ENCODE peak calls at places on chromosome 1, in seven cellular contexts. Q is brain microvascular endothelial cell; J is uterus; B is Peyer's patch; W is CD4-positive, alpha-beta T cell; E is lower lobe of right lung; D is dorsolateral prefrontal cortex. H is an unnamed sample.

GRCh38 chr1:95407146-95407863 is 173.3 kb downstream of the RWDD3 start:
- DNase-seq in Q (no peak), J (no peak), B (no peak), W (no peak), E (no peak), D (no peak), H (no peak)

GRCh38 chr1:173451981-173452380 is 25.2 kb upstream of the PRDX6 start:
- DNase-seq in Q (no peak), J (no peak), B (no peak), W (no peak), E (peak; percentile 54), D (no peak), H (peak; percentile 68)

GRCh38 chr1:112872551-112872962 is 83.4 kb downstream of the SLC16A1 start:
- DNase-seq in Q (no peak), J (no peak), B (no peak), W (no peak), E (no peak), D (no peak), H (no peak)

GRCh38 chr1:26127235-26128163 is 15.9 kb downstream of the PDIK1L start:
- DNase-seq in Q (no peak), J (no peak), B (no peak), W (no peak), E (no peak), D (no peak), H (peak; percentile 60)

GRCh38 chr1:116321766-116322175 is 51.3 kb upstream of the ATP1A1 start:
- DNase-seq in Q (no peak), J (no peak), B (no peak), W (no peak), E (no peak), D (no peak), H (no peak)

GRCh38 chr1:31617917-31618746 is 643 bp downstream of the HCRTR1 start:
- DNase-seq in Q (no peak), J (no peak), B (peak; percentile 57), W (peak; percentile 18), E (peak; percentile 64), D (no peak), H (peak; percentile 36)

GRCh38 chr1:46603481-46603857 is 599 bp downstream of the MKNK1 start:
- DNase-seq in Q (no peak), J (no peak), B (no peak), W (no peak), E (no peak), D (no peak), H (no peak)

GRCh38 chr1:86517336-86517735 is 29.5 kb upstream of the CLCA4 start:
- DNase-seq in Q (no peak), J (no peak), B (no peak), W (no peak), E (no peak), D (no peak), H (peak; percentile 89)

GRCh38 chr1:70504176-70504820 is 93.2 kb downstream of the CTH start:
- DNase-seq in Q (peak; percentile 72), J (no peak), B (peak; percentile 54), W (no peak), E (no peak), D (no peak), H (peak; percentile 10)

GRCh38 chr1:53110370-53111072 is 31.9 kb downstream of the SLC1A7 start:
- DNase-seq in Q (no peak), J (peak; percentile 62), B (no peak), W (no peak), E (peak; percentile 78), D (no peak), H (peak; percentile 49)

GRCh38 chr1:230066036-230066435 is 1.0 kb upstream of the GALNT2 start:
- DNase-seq in Q (no peak), J (no peak), B (no peak), W (no peak), E (no peak), D (no peak), H (no peak)

GRCh38 chr1:214102907-214103306 is 115.1 kb downstream of the PROX1 start:
- DNase-seq in Q (peak; percentile 61), J (no peak), B (no peak), W (no peak), E (no peak), D (no peak), H (peak; percentile 90)

GRCh38 chr1:69919129-69919921 is 286.1 kb downstream of the LRRC40 start:
- DNase-seq in Q (no peak), J (no peak), B (no peak), W (no peak), E (no peak), D (no peak), H (no peak)

GRCh38 chr1:188295157-188295556 is 1466.4 kb downstream of the PLA2G4A start:
- DNase-seq in Q (no peak), J (no peak), B (no peak), W (no peak), E (no peak), D (no peak), H (no peak)

GRCh38 chr1:213571419-213571818 is 416.4 kb upstream of the PROX1 start:
- DNase-seq in Q (no peak), J (no peak), B (no peak), W (no peak), E (no peak), D (no peak), H (no peak)

GRCh38 chr1:33349081-33349759 is 28.3 kb upstream of the A3GALT2 start:
- DNase-seq in Q (no peak), J (peak; percentile 56), B (peak; percentile 71), W (peak; percentile 20), E (peak; percentile 80), D (peak; percentile 63), H (no peak)

GRCh38 chr1:78092686-78093085 is 46.9 kb downstream of the GIPC2 start:
- DNase-seq in Q (no peak), J (no peak), B (no peak), W (no peak), E (no peak), D (no peak), H (peak; percentile 89)

GRCh38 chr1:24090736-24091135 is 21.2 kb downstream of the MYOM3 start:
- DNase-seq in Q (no peak), J (no peak), B (no peak), W (no peak), E (peak; percentile 23), D (no peak), H (no peak)

GRCh38 chr1:241457421-241457820 is 62.1 kb downstream of the FH start:
- DNase-seq in Q (no peak), J (no peak), B (no peak), W (no peak), E (no peak), D (no peak), H (no peak)

GRCh38 chr1:35441926-35442579 is 115.2 kb downstream of the KIAA0319L start:
- DNase-seq in Q (no peak), J (no peak), B (no peak), W (no peak), E (no peak), D (no peak), H (peak; percentile 86)

GRCh38 chr1:43274125-43274803 is 4.5 kb downstream of the TMEM125 start:
- DNase-seq in Q (peak; percentile 9), J (peak; percentile 22), B (peak; percentile 61), W (peak; percentile 17), E (no peak), D (no peak), H (peak; percentile 79)

GRCh38 chr1:34776911-34777310 is 4.1 kb upstream of the GJB3 start:
- DNase-seq in Q (no peak), J (no peak), B (no peak), W (no peak), E (no peak), D (no peak), H (no peak)

GRCh38 chr1:17579951-17580939 is 40.7 kb downstream of the ARHGEF10L start:
- DNase-seq in Q (no peak), J (no peak), B (peak; percentile 68), W (no peak), E (no peak), D (no peak), H (no peak)

GRCh38 chr1:112172294-112172882 is 182.9 kb upstream of the KCND3 start:
- DNase-seq in Q (peak; percentile 40), J (peak; percentile 16), B (no peak), W (no peak), E (no peak), D (no peak), H (peak; percentile 81)

GRCh38 chr1:88982055-88982454 is 10.4 kb downstream of the KYAT3 start:
- DNase-seq in Q (peak; percentile 12), J (no peak), B (no peak), W (no peak), E (no peak), D (no peak), H (peak; percentile 27)

GRCh38 chr1:27395441-27396195 is 3.2 kb downstream of the GPR3 start:
- DNase-seq in Q (peak; percentile 48), J (peak; percentile 74), B (peak; percentile 90), W (peak; percentile 70), E (peak; percentile 79), D (peak; percentile 84), H (peak; percentile 67)

GRCh38 chr1:223713546-223714420 is 1.4 kb downstream of the CAPN2 start:
- DNase-seq in Q (no peak), J (no peak), B (peak; percentile 58), W (no peak), E (no peak), D (no peak), H (peak; percentile 75)
- TF ChIP-seq CTCF in Q (no peak), J (no peak), B (peak; percentile 14), W (no peak), E (no peak), D (no peak), H (no peak)

GRCh38 chr1:182279302-182279701 is 112.3 kb downstream of the GLUL start:
- DNase-seq in Q (no peak), J (no peak), B (no peak), W (no peak), E (no peak), D (no peak), H (no peak)

GRCh38 chr1:182281541-182281940 is 110.0 kb downstream of the GLUL start:
- DNase-seq in Q (no peak), J (no peak), B (no peak), W (no peak), E (no peak), D (peak; percentile 79), H (no peak)

GRCh38 chr1:182278144-182279054 is 113.2 kb downstream of the GLUL start:
- DNase-seq in Q (no peak), J (no peak), B (no peak), W (no peak), E (no peak), D (no peak), H (no peak)

GRCh38 chr1:182280521-182280920 is 111.1 kb downstream of the GLUL start:
- DNase-seq in Q (no peak), J (no peak), B (no peak), W (no peak), E (no peak), D (no peak), H (no peak)

GRCh38 chr1:182279724-182280506 is 111.7 kb downstream of the GLUL start:
- DNase-seq in Q (no peak), J (no peak), B (peak; percentile 66), W (no peak), E (no peak), D (peak; percentile 86), H (no peak)
- TF ChIP-seq CTCF in Q (no peak), J (no peak), B (no peak), W (no peak), E (no peak), D (no peak), H (no peak)

GRCh38 chr1:111139956-111140679 is at the start of the genes CEPT1 and DRAM2:
- DNase-seq in Q (peak; percentile 98), J (peak; percentile 96), B (peak; percentile 99), W (peak; percentile 84), E (peak; percentile 97), D (peak; percentile 93), H (peak; percentile 96)
- TF ChIP-seq CTCF in Q (no peak), J (peak; percentile 16), B (no peak), W (no peak), E (no peak), D (peak; percentile 21), H (no peak)

GRCh38 chr1:40625476-40626382 is 39.8 kb downstream of the RIMS3 start:
- DNase-seq in Q (peak; percentile 46), J (no peak), B (peak; percentile 36), W (no peak), E (no peak), D (no peak), H (peak; percentile 62)
- TF ChIP-seq CTCF in Q (no peak), J (no peak), B (no peak), W (no peak), E (no peak), D (no peak), H (no peak)